ENCODE peak calls at places on chromosomes 5 and 9, in seven cellular contexts. C is BJ, X is ovary, T is fibroblast of mammary gland, E is tibial artery, P is heart right ventricle, V is keratinocyte. L is an unnamed sample.

GRCh38 chr9:87123830-87124229 is 176.5 kb upstream of the GAS1 start:
- DNase-seq in C (no peak), X (no peak), T (no peak), E (no peak), P (no peak), V (no peak), L (no peak)

GRCh38 chr9:135520916-135521607 is at the start of gene LCN1:
- DNase-seq in C (no peak), X (no peak), T (no peak), E (no peak), P (no peak), V (no peak), L (no peak)

GRCh38 chr5:7868427-7868772 is 431 bp downstream of the FASTKD3 start:
- DNase-seq in C (no peak), X (no peak), T (no peak), E (no peak), P (no peak), V (no peak), L (no peak)

GRCh38 chr5:113359419-113359818 is 75.4 kb downstream of the TSSK1B start:
- DNase-seq in C (no peak), X (no peak), T (no peak), E (no peak), P (no peak), V (no peak), L (no peak)

GRCh38 chr9:114460513-114461225 is 44.6 kb downstream of the WHRN start:
- DNase-seq in C (no peak), X (no peak), T (no peak), E (no peak), P (no peak), V (no peak), L (no peak)

GRCh38 chr5:137146402-137146889 is 352.7 kb downstream of the SPOCK1 start:
- DNase-seq in C (peak; percentile 98), X (peak; percentile 31), T (peak; percentile 100), E (peak; percentile 82), P (no peak), V (peak; percentile 95), L (peak; percentile 96)

GRCh38 chr9:132857031-132857430 is 21.1 kb downstream of the AK8 start:
- DNase-seq in C (no peak), X (peak; percentile 88), T (peak; percentile 79), E (peak; percentile 86), P (peak; percentile 34), V (no peak), L (no peak)

GRCh38 chr5:133969654-133970324 is 1.4 kb upstream of the C5orf15 start:
- DNase-seq in C (no peak), X (no peak), T (no peak), E (no peak), P (no peak), V (no peak), L (no peak)

GRCh38 chr5:95406426-95407093 is 15.4 kb downstream of the FAM81B start:
- DNase-seq in C (no peak), X (no peak), T (peak; percentile 68), E (no peak), P (peak; percentile 11), V (no peak), L (peak; percentile 63)

DNA sequence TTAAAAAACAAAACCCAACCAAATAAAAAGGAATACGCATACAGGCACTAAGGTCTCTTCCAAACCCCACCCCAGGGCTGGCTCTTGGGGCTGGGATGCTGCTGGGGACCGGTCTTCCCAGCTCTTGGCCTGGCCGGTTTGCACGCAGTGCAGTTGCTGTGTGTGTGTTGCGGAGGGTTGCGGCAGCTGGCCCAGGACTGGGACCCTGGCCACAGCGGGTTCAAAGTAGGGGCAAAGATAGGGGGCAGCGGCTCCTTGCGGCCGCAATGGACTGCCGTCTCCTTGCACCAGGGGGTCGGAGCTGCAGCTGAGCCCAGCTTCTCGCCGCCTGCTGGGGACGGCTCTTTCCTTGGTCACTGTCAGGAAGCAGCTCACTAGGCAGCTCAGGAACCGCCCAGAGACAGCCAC is 5.0 kb downstream of the DMRT3 start:
- DNase-seq in C (no peak), X (no peak), T (no peak), E (no peak), P (no peak), V (no peak), L (no peak)
- TF ChIP-seq CTCF in C (no peak), X (no peak), T (no peak), E (no peak), P (no peak), V (no peak), L (no peak)

GRCh38 chr9:70015099-70015498 is 28.5 kb upstream of the MAMDC2 start:
- DNase-seq in C (no peak), X (no peak), T (no peak), E (no peak), P (no peak), V (no peak), L (no peak)

GRCh38 chr9:70021026-70021571 is 22.5 kb upstream of the MAMDC2 start:
- DNase-seq in C (peak; percentile 82), X (no peak), T (peak; percentile 93), E (no peak), P (peak; percentile 31), V (peak; percentile 65), L (no peak)

DNA sequence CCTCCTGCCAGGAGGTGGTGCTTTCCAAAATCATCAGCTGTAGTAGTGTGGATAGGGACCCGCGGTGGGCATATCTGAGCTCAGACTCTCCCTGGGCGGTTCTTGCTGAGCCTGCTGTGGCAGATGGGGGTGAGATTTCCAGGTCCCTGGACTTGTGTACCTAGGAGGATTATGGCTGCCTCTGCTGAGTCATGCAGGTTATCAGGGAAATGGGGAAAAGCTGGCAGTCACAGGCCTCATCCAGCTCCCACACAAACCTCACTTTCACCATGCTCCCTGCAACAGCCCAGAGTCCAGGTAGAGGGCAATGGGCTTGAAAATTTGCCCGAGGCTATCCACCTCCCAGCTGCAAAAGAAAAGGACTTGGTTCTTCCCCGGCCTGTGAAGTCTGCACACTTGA is 23.4 kb upstream of the MAMDC2 start:
- DNase-seq in C (no peak), X (no peak), T (no peak), E (no peak), P (no peak), V (no peak), L (no peak)
- H3K4me3 ChIP-seq in C (no peak overlapping the region), X (no peak overlapping the region), T (no peak overlapping the region), E (no peak overlapping the region), P (no peak overlapping the region), V (no peak overlapping the region), L (no peak overlapping the region)

GRCh38 chr9:34124923-34125322 is 1.6 kb downstream of the DCAF12 start:
- DNase-seq in C (no peak), X (no peak), T (peak; percentile 20), E (no peak), P (no peak), V (no peak), L (no peak)
- TF ChIP-seq CTCF in C (no peak), X (no peak), T (no peak), E (no peak), P (no peak), V (no peak), L (no peak)

GRCh38 chr9:109918359-109919163 is 138.6 kb downstream of the PALM2AKAP2 start:
- DNase-seq in C (no peak), X (no peak), T (no peak), E (no peak), P (no peak), V (no peak), L (no peak)
- H3K4me3 ChIP-seq in C (no peak overlapping the region), X (no peak overlapping the region), T (no peak overlapping the region), E (no peak overlapping the region), P (no peak overlapping the region), V (no peak overlapping the region), L (no peak overlapping the region)

DNA sequence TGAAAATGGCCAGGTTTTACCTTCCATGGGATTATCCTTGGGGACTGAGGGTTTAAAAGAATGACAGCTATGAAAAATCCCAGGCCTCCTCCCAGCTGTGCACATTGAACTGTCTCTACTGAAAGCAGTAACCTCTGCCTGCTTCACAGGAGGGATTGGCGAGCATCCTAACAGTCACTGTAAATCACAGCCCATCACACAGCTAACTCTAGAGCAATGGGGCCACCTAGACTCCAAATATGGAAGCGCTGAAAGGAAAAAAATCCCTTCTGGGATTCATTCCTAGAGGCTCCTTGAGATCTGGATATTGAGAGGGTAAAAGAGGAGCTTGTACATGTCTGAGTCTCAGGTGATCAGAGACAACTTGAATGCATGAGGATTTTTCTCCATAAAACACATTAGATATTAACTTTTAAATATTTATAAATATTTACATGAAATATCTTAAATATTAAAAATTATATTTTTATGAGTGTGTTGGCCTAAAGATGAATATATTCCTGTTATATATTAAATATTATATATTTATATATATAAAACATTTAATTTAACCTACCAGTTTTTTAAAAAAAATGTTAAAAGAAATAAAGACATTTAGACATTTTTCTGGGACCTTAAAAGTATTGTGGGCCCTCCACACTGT is 133.8 kb upstream of the SLC24A2 start:
- DNase-seq in C (no peak), X (no peak), T (peak; percentile 71), E (no peak), P (no peak), V (no peak), L (no peak)
- TF ChIP-seq CTCF in C (peak; percentile 38), X (no peak), T (peak; percentile 69), E (no peak), P (peak; percentile 35), V (peak; percentile 66), L (peak; percentile 64)

GRCh38 chr9:134283111-134283515 is 43.1 kb upstream of the RXRA start:
- DNase-seq in C (peak; percentile 31), X (peak; percentile 87), T (peak; percentile 65), E (peak; percentile 61), P (peak; percentile 82), V (peak; percentile 40), L (no peak)

GRCh38 chr9:134284741-134285140 is 41.5 kb upstream of the RXRA start:
- DNase-seq in C (no peak), X (no peak), T (no peak), E (no peak), P (no peak), V (no peak), L (no peak)

GRCh38 chr9:134285215-134285845 is 40.9 kb upstream of the RXRA start:
- DNase-seq in C (no peak), X (no peak), T (no peak), E (no peak), P (no peak), V (no peak), L (no peak)

GRCh38 chr9:134284273-134284672 is 42.0 kb upstream of the RXRA start:
- DNase-seq in C (no peak), X (no peak), T (no peak), E (no peak), P (peak; percentile 76), V (no peak), L (no peak)

DNA sequence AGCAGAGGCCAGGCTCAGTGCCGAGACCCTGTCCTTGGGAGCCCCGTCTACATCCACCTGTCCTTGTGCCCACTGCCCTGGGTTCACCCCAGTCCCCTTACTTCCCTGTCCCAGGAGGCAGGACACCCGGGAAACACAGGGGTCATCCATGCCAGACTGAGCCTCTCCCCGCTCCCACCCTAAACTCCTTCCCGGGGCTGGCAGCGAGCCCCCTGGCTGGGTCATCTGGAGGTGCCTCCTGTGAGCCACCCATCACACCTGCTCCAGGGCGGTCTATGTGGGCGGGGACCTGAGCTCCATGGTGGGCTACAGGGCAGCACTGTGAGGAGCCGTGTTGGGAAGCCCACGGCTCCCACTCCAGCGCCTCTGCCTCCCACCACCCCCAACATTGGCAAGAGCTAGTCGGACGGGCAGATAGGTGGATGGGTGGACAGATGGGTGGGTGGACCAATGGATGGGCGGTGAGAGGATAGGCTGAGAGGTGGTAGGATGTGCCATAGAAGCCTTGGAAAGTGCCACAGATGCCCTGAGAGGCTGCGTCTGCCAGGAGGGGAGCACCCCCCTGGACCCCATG is 42.5 kb upstream of the RXRA start:
- DNase-seq in C (no peak), X (no peak), T (no peak), E (no peak), P (no peak), V (no peak), L (no peak)
- H3K4me3 ChIP-seq in C (no peak overlapping the region), X (no peak overlapping the region), T (no peak overlapping the region), E (no peak overlapping the region), P (no peak overlapping the region), V (no peak overlapping the region), L (no peak overlapping the region)